ENCODE peak calls at places on chromosomes 2 and 18, in nine cellular contexts. H, D, C, B, M, I, T, P and E are unnamed samples.

GRCh38 chr2:167181134-167181533 is 292.9 kb downstream of the XIRP2 start:
- DNase-seq in H (no peak), D (no peak), C (no peak), B (peak; percentile 25), M (no peak), I (no peak), T (no peak), P (no peak), E (peak; percentile 52)

GRCh38 chr2:195535911-195536522 is 121.0 kb upstream of the SLC39A10 start:
- DNase-seq in H (peak; percentile 76), D (no peak), C (peak; percentile 60), B (no peak), M (no peak), I (peak; percentile 84), T (peak; percentile 33), P (peak; percentile 36), E (no peak)

GRCh38 chr18:75477913-75478312 is 50.4 kb upstream of the SMIM21 start:
- DNase-seq in H (no peak), D (no peak), C (no peak), B (no peak), M (no peak), I (peak; percentile 74), T (no peak), P (no peak), E (peak; percentile 21)

GRCh38 chr2:106863387-106863786 is 22.6 kb downstream of the ST6GAL2 start:
- DNase-seq in H (no peak), D (peak; percentile 22), C (peak; percentile 10), B (no peak), M (no peak), I (no peak), T (no peak), P (no peak), E (no peak)

GRCh38 chr2:97740590-97741182 is 27.3 kb downstream of the ZAP70 start:
- DNase-seq in H (peak; percentile 34), D (peak; percentile 74), C (peak; percentile 65), B (no peak), M (no peak), I (peak; percentile 44), T (peak; percentile 47), P (peak; percentile 63), E (no peak)

GRCh38 chr2:215573495-215573894 is 137.6 kb upstream of the FN1 start:
- DNase-seq in H (no peak), D (no peak), C (no peak), B (no peak), M (no peak), I (no peak), T (no peak), P (no peak), E (no peak)

GRCh38 chr18:78893396-78894305 is 86.0 kb upstream of the SALL3 start:
- DNase-seq in H (no peak), D (no peak), C (no peak), B (no peak), M (no peak), I (no peak), T (no peak), P (no peak), E (no peak)

GRCh38 chr2:117661619-117662018 is 152.9 kb upstream of the DDX18 start:
- DNase-seq in H (no peak), D (no peak), C (no peak), B (no peak), M (no peak), I (no peak), T (no peak), P (no peak), E (no peak)

GRCh38 chr2:196167666-196168065 is 3.7 kb downstream of the STK17B start:
- DNase-seq in H (no peak), D (no peak), C (no peak), B (no peak), M (no peak), I (no peak), T (no peak), P (no peak), E (no peak)

GRCh38 chr2:218880749-218881594 is at the start of gene WNT10A:
- DNase-seq in H (no peak), D (no peak), C (no peak), B (no peak), M (no peak), I (no peak), T (no peak), P (no peak), E (no peak)

GRCh38 chr2:69494126-69494525 is 56.9 kb upstream of the NFU1 start:
- DNase-seq in H (no peak), D (no peak), C (no peak), B (no peak), M (no peak), I (no peak), T (no peak), P (no peak), E (no peak)

GRCh38 chr18:62763101-62763521 is 47.8 kb downstream of the PHLPP1 start:
- DNase-seq in H (no peak), D (no peak), C (no peak), B (no peak), M (no peak), I (no peak), T (no peak), P (no peak), E (no peak)

GRCh38 chr2:2825062-2825461 is 494.0 kb upstream of the MYT1L start:
- DNase-seq in H (no peak), D (no peak), C (no peak), B (no peak), M (no peak), I (no peak), T (no peak), P (no peak), E (no peak)

GRCh38 chr2:134225841-134226240 is 28.0 kb upstream of the MGAT5 start:
- DNase-seq in H (no peak), D (no peak), C (no peak), B (no peak), M (no peak), I (no peak), T (no peak), P (no peak), E (no peak)

GRCh38 chr2:26533661-26534060 is 55.7 kb upstream of the OTOF start:
- DNase-seq in H (no peak), D (no peak), C (no peak), B (no peak), M (no peak), I (no peak), T (no peak), P (no peak), E (no peak)

GRCh38 chr2:55926974-55927373 is 3.4 kb upstream of the EFEMP1 start:
- DNase-seq in H (no peak), D (no peak), C (no peak), B (no peak), M (no peak), I (no peak), T (no peak), P (no peak), E (no peak)

GRCh38 chr2:55926246-55926645 is 2.7 kb upstream of the EFEMP1 start:
- DNase-seq in H (no peak), D (peak; percentile 13), C (no peak), B (no peak), M (no peak), I (no peak), T (no peak), P (no peak), E (no peak)

GRCh38 chr2:55922488-55922887 is 1.1 kb downstream of the EFEMP1 start:
- DNase-seq in H (no peak), D (peak; percentile 22), C (peak; percentile 7), B (no peak), M (no peak), I (no peak), T (no peak), P (no peak), E (no peak)

GRCh38 chr2:55923978-55924325 is 370 bp upstream of the EFEMP1 start:
- DNase-seq in H (no peak), D (no peak), C (no peak), B (no peak), M (no peak), I (no peak), T (no peak), P (no peak), E (no peak)

GRCh38 chr2:55923091-55923977 is at the start of gene EFEMP1:
- DNase-seq in H (no peak), D (peak; percentile 85), C (peak; percentile 16), B (no peak), M (no peak), I (no peak), T (peak; percentile 26), P (no peak), E (peak; percentile 15)
- TF ChIP-seq CTCF in H (no peak), D (no peak), C (no peak), B (no peak), M (no peak), I (no peak), T (no peak), P (no peak), E (no peak)

GRCh38 chr2:162706770-162707169 is 131.8 kb downstream of the KCNH7 start:
- DNase-seq in H (no peak), D (no peak), C (no peak), B (no peak), M (no peak), I (no peak), T (no peak), P (no peak), E (no peak)
- TF ChIP-seq CTCF in H (no peak), D (no peak), C (no peak), B (no peak), M (no peak), I (no peak), T (no peak), P (no peak), E (no peak)

GRCh38 chr2:121483021-121483420 is 47.7 kb upstream of the RNU4ATAC start:
- DNase-seq in H (no peak), D (no peak), C (no peak), B (no peak), M (no peak), I (no peak), T (no peak), P (no peak), E (no peak)

GRCh38 chr2:121480826-121481225 is 49.9 kb upstream of the RNU4ATAC start:
- DNase-seq in H (no peak), D (no peak), C (no peak), B (no peak), M (peak; percentile 72), I (no peak), T (no peak), P (no peak), E (no peak)

GRCh38 chr2:121478996-121479735 is 51.5 kb upstream of the RNU4ATAC start:
- DNase-seq in H (no peak), D (no peak), C (no peak), B (no peak), M (no peak), I (no peak), T (no peak), P (no peak), E (no peak)

GRCh38 chr2:121476714-121477113 is 54.0 kb upstream of the RNU4ATAC start:
- DNase-seq in H (no peak), D (no peak), C (no peak), B (no peak), M (no peak), I (no peak), T (no peak), P (no peak), E (no peak)

GRCh38 chr2:121479882-121480522 is 50.7 kb upstream of the RNU4ATAC start:
- DNase-seq in H (no peak), D (peak; percentile 61), C (peak; percentile 87), B (no peak), M (no peak), I (no peak), T (peak; percentile 22), P (peak; percentile 5), E (no peak)
- TF ChIP-seq CTCF in H (no peak), D (no peak), C (no peak), B (peak; percentile 26), M (peak; percentile 7), I (no peak), T (no peak), P (peak; percentile 61), E (peak; percentile 25)

GRCh38 chr2:201419057-201419635 is 32.1 kb downstream of the TRAK2 start:
- DNase-seq in H (no peak), D (no peak), C (peak; percentile 56), B (no peak), M (no peak), I (no peak), T (peak; percentile 52), P (no peak), E (peak; percentile 69)
- TF ChIP-seq CTCF in H (no peak), D (no peak), C (no peak), B (no peak), M (no peak), I (no peak), T (no peak), P (no peak), E (peak; percentile 46)